ENCODE peak calls at places on chromosomes 13 and 19, in six cellular contexts. One of them, this sample, is unnamed.
A peak's percentile ranks its signal among the peaks of the same experiment; 100 is the strongest.

GRCh38 chr19:42086770-42087550 is 11.0 kb downstream of the ZNF574 start:
- DNase-seq in mesenchymal stem cell: no peak
- DNase-seq in IMR-90: no peak
- DNase-seq in trophoblast cell: no peak
- DNase-seq in neuronal stem cell: no peak
- DNase-seq in H1: no peak
- DNase-seq in this sample: no peak

GRCh38 chr13:94351292-94352000 is 128.0 kb downstream of the DCT start:
- DNase-seq in trophoblast cell: no peak
- DNase-seq in neuronal stem cell: no peak
- DNase-seq in IMR-90: peak; percentile 92
- DNase-seq in mesenchymal stem cell: peak; percentile 86
- DNase-seq in H1: no peak
- DNase-seq in this sample: no peak

GRCh38 chr19:47363758-47364529 is 14.8 kb downstream of the DHX34 start:
- DNase-seq in trophoblast cell: peak; percentile 15
- DNase-seq in H1: no peak
- DNase-seq in neuronal stem cell: no peak
- DNase-seq in mesenchymal stem cell: peak; percentile 45
- DNase-seq in IMR-90: peak; percentile 65
- DNase-seq in this sample: peak; percentile 61

GRCh38 chr19:58572026-58572817 is 913 bp downstream of the MZF1 start:
- DNase-seq in trophoblast cell: no peak
- DNase-seq in mesenchymal stem cell: no peak
- DNase-seq in neuronal stem cell: no peak
- DNase-seq in IMR-90: no peak
- DNase-seq in H1: no peak
- DNase-seq in this sample: no peak

GRCh38 chr19:17718467-17718987 is 753 bp upstream of the MAP1S start:
- DNase-seq in H1: no peak
- DNase-seq in mesenchymal stem cell: no peak
- DNase-seq in trophoblast cell: no peak
- DNase-seq in neuronal stem cell: no peak
- DNase-seq in IMR-90: no peak
- DNase-seq in this sample: no peak

GRCh38 chr13:91684746-91685145 is 286.3 kb downstream of the GPC5 start:
- DNase-seq in neuronal stem cell: no peak
- DNase-seq in H1: no peak
- DNase-seq in trophoblast cell: no peak
- DNase-seq in mesenchymal stem cell: no peak
- DNase-seq in IMR-90: no peak
- DNase-seq in this sample: no peak

GRCh38 chr19:17105548-17105947 is 30.0 kb downstream of the MYO9B start:
- DNase-seq in IMR-90: no peak
- DNase-seq in H1: no peak
- DNase-seq in trophoblast cell: no peak
- DNase-seq in neuronal stem cell: no peak
- DNase-seq in mesenchymal stem cell: no peak
- DNase-seq in this sample: no peak

GRCh38 chr19:2507109-2507508 is 31.2 kb downstream of the GADD45B start:
- DNase-seq in neuronal stem cell: no peak
- DNase-seq in mesenchymal stem cell: peak; percentile 90
- DNase-seq in H1: no peak
- DNase-seq in trophoblast cell: peak; percentile 47
- DNase-seq in IMR-90: peak; percentile 89
- DNase-seq in this sample: no peak

GRCh38 chr19:37334179-37335071 is 36.5 kb upstream of the ZNF527 start:
- DNase-seq in mesenchymal stem cell: peak; percentile 92
- DNase-seq in trophoblast cell: peak; percentile 88
- DNase-seq in neuronal stem cell: peak; percentile 87
- DNase-seq in H1: peak; percentile 88
- DNase-seq in IMR-90: peak; percentile 86
- DNase-seq in this sample: peak; percentile 98

GRCh38 chr19:19403373-19403901 is 2.0 kb upstream of the GATAD2A start:
- DNase-seq in IMR-90: peak; percentile 44
- DNase-seq in H1: no peak
- DNase-seq in trophoblast cell: no peak
- DNase-seq in neuronal stem cell: no peak
- DNase-seq in mesenchymal stem cell: peak; percentile 51
- DNase-seq in this sample: no peak

GRCh38 chr13:18628428-18628827 is 553.2 kb downstream of the TUBA3C start:
- DNase-seq in neuronal stem cell: no peak
- DNase-seq in trophoblast cell: peak; percentile 24
- DNase-seq in IMR-90: no peak
- DNase-seq in mesenchymal stem cell: no peak
- DNase-seq in H1: no peak
- DNase-seq in this sample: no peak

GRCh38 chr19:14434543-14435319 is 1.6 kb downstream of the PKN1 start:
- DNase-seq in IMR-90: peak; percentile 72
- DNase-seq in H1: no peak
- DNase-seq in trophoblast cell: peak; percentile 94
- DNase-seq in neuronal stem cell: no peak
- DNase-seq in mesenchymal stem cell: peak; percentile 87
- DNase-seq in this sample: no peak

GRCh38 chr19:48768989-48769713 is 13.8 kb downstream of the FGF21 start:
- DNase-seq in H1: no peak
- DNase-seq in neuronal stem cell: no peak
- DNase-seq in trophoblast cell: peak; percentile 78
- DNase-seq in mesenchymal stem cell: no peak
- DNase-seq in IMR-90: no peak
- DNase-seq in this sample: no peak

GRCh38 chr19:19171821-19172532 is 1.9 kb upstream of the MEF2B start:
- DNase-seq in neuronal stem cell: no peak
- DNase-seq in mesenchymal stem cell: peak; percentile 72
- DNase-seq in H1: no peak
- DNase-seq in IMR-90: peak; percentile 78
- DNase-seq in trophoblast cell: no peak
- DNase-seq in this sample: no peak

GRCh38 chr19:14113762-14114414 is 3.7 kb downstream of the PRKACA start:
- DNase-seq in neuronal stem cell: no peak
- DNase-seq in trophoblast cell: peak; percentile 40
- DNase-seq in mesenchymal stem cell: no peak
- DNase-seq in H1: no peak
- DNase-seq in IMR-90: no peak
- DNase-seq in this sample: peak; percentile 60

GRCh38 chr13:20350819-20351218 is 118.7 kb upstream of the GJB6 start:
- DNase-seq in H1: no peak
- DNase-seq in IMR-90: no peak
- DNase-seq in neuronal stem cell: no peak
- DNase-seq in trophoblast cell: peak; percentile 13
- DNase-seq in mesenchymal stem cell: no peak
- DNase-seq in this sample: no peak

GRCh38 chr13:28339419-28339818 is 155.5 kb downstream of the FLT1 start:
- DNase-seq in H1: no peak
- DNase-seq in IMR-90: peak; percentile 85
- DNase-seq in mesenchymal stem cell: peak; percentile 47
- DNase-seq in neuronal stem cell: no peak
- DNase-seq in trophoblast cell: no peak
- DNase-seq in this sample: no peak

GRCh38 chr13:60869225-60869624 is 472.2 kb downstream of the TDRD3 start:
- DNase-seq in trophoblast cell: no peak
- DNase-seq in H1: no peak
- DNase-seq in mesenchymal stem cell: no peak
- DNase-seq in IMR-90: no peak
- DNase-seq in neuronal stem cell: no peak
- DNase-seq in this sample: no peak

GRCh38 chr19:7415163-7415856 is 66.6 kb downstream of the ARHGEF18 start:
- DNase-seq in H1: no peak
- DNase-seq in trophoblast cell: no peak
- DNase-seq in neuronal stem cell: no peak
- DNase-seq in mesenchymal stem cell: peak; percentile 97
- DNase-seq in IMR-90: peak; percentile 86
- DNase-seq in this sample: no peak

GRCh38 chr13:79463604-79464003 is 17.4 kb upstream of the NDFIP2 start:
- DNase-seq in trophoblast cell: no peak
- DNase-seq in mesenchymal stem cell: no peak
- DNase-seq in IMR-90: no peak
- DNase-seq in neuronal stem cell: no peak
- DNase-seq in H1: no peak
- DNase-seq in this sample: no peak

GRCh38 chr13:44546164-44546563 is 30.0 kb downstream of the TSC22D1 start:
- DNase-seq in H1: no peak
- DNase-seq in IMR-90: no peak
- DNase-seq in trophoblast cell: no peak
- DNase-seq in neuronal stem cell: no peak
- DNase-seq in mesenchymal stem cell: no peak
- DNase-seq in this sample: no peak

DNA sequence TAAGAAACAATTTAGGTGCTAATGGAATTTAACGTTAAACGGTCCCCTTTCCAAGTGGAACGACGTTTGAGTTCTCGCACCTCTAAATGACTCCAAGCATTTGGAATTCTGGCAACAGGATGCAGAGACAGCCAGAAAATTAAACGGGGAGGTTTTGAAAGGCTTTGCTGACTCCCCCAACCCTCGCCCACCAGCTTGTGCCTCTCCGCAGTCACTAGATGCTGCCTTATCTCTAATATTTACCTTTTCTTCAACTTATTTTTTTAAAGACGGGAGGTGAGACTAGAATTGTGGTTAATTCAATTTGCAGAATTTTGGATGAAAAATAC is 2.5 kb downstream of the ZIC2 start:
- DNase-seq in trophoblast cell: no peak
- DNase-seq in H1: no peak
- DNase-seq in IMR-90: no peak
- DNase-seq in mesenchymal stem cell: no peak
- DNase-seq in neuronal stem cell: no peak
- DNase-seq in this sample: no peak
- H3K4me3 ChIP-seq in trophoblast cell: no peak overlapping the region
- H3K4me3 ChIP-seq in H1: peak overlapping the region; percentile 95
- H3K4me3 ChIP-seq in IMR-90: no peak overlapping the region
- H3K4me3 ChIP-seq in mesenchymal stem cell: peak overlapping the region; percentile 96
- H3K4me3 ChIP-seq in neuronal stem cell: peak overlapping the region; percentile 99
- H3K4me3 ChIP-seq in this sample: peak overlapping the region; percentile 100

GRCh38 chr13:62205273-62205672 is 789.6 kb upstream of the PCDH20 start:
- DNase-seq in neuronal stem cell: no peak
- DNase-seq in IMR-90: no peak
- DNase-seq in H1: no peak
- DNase-seq in mesenchymal stem cell: no peak
- DNase-seq in trophoblast cell: no peak
- DNase-seq in this sample: no peak
- H2BK120ac ChIP-seq in neuronal stem cell: no peak overlapping the region
- H2BK120ac ChIP-seq in IMR-90: no peak overlapping the region
- H2BK120ac ChIP-seq in H1: no peak overlapping the region
- H2BK120ac ChIP-seq in mesenchymal stem cell: no peak overlapping the region
- H2BK120ac ChIP-seq in trophoblast cell: no peak overlapping the region
- H2BK120ac ChIP-seq in this sample: no peak overlapping the region

GRCh38 chr19:39400997-39401548 is 5.6 kb upstream of the ZFP36 start:
- DNase-seq in trophoblast cell: no peak
- DNase-seq in neuronal stem cell: no peak
- DNase-seq in IMR-90: no peak
- DNase-seq in mesenchymal stem cell: no peak
- DNase-seq in H1: no peak
- DNase-seq in this sample: no peak

GRCh38 chr19:39399684-39400465 is 6.8 kb upstream of the ZFP36 start:
- DNase-seq in H1: no peak
- DNase-seq in mesenchymal stem cell: no peak
- DNase-seq in neuronal stem cell: no peak
- DNase-seq in trophoblast cell: peak; percentile 47
- DNase-seq in IMR-90: no peak
- DNase-seq in this sample: no peak

GRCh38 chr19:39402417-39403297 is 4.0 kb upstream of the ZFP36 start:
- DNase-seq in H1: no peak
- DNase-seq in trophoblast cell: peak; percentile 88
- DNase-seq in neuronal stem cell: peak; percentile 83
- DNase-seq in IMR-90: peak; percentile 93
- DNase-seq in mesenchymal stem cell: peak; percentile 96
- DNase-seq in this sample: peak; percentile 95

GRCh38 chr19:39403331-39404312 is 3.0 kb upstream of the ZFP36 start:
- DNase-seq in mesenchymal stem cell: peak; percentile 100
- DNase-seq in neuronal stem cell: peak; percentile 89
- DNase-seq in H1: peak; percentile 78
- DNase-seq in IMR-90: peak; percentile 99
- DNase-seq in trophoblast cell: peak; percentile 62
- DNase-seq in this sample: peak; percentile 96

DNA sequence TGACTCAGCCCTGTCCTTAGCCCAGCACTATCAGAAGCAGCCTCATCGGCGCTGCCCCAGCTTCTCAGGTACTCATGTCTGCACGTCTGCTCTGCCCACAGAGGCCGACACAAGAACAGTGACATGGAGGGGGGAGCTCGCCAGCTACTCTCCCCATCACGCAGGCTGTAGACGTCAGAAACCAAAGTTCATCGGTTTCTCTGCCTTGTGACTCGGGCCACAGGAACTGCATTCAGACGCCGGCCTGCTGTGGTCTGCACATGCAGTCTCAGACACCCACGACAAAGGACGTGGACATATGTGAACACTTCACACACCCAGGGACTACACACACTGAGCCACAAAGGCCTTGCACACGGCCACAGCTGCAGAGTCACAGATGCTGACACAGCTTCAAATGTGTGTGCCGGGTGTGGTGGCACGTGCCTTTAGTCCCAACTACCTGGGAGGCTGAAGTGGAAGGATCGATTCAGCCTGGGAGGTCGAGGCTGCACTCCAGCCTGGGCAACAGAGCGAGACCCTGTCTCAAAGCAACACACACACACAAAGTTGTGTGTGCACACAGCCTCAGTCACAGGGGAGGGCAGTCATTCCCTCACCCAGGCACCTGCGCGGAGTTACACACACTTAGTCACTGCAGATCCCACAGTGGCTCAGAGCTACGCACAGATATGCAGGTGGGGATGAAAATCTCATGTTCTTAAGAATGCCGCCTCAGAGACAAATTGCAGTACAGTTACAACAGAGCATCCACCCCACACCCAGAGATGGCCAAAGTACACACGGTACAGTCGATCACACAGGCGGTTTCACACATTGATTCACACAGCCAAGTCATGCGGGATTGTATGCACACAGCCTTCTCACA is 4.9 kb upstream of the ZFP36 start:
- DNase-seq in neuronal stem cell: no peak
- DNase-seq in H1: no peak
- DNase-seq in IMR-90: peak; percentile 89
- DNase-seq in trophoblast cell: peak; percentile 85
- DNase-seq in mesenchymal stem cell: peak; percentile 94
- DNase-seq in this sample: peak; percentile 70
- H3K23ac ChIP-seq in neuronal stem cell: peak overlapping the region; percentile 62
- H3K23ac ChIP-seq in H1: no peak overlapping the region
- H3K23ac ChIP-seq in IMR-90: peak overlapping the region; percentile 94
- H3K23ac ChIP-seq in trophoblast cell: no peak overlapping the region
- H3K23ac ChIP-seq in mesenchymal stem cell: peak overlapping the region; percentile 63
- H3K23ac ChIP-seq in this sample: peak overlapping the region; percentile 18

GRCh38 chr13:71869274-71869673 is 2.3 kb upstream of the DACH1 start:
- DNase-seq in trophoblast cell: no peak
- DNase-seq in mesenchymal stem cell: no peak
- DNase-seq in neuronal stem cell: no peak
- DNase-seq in IMR-90: no peak
- DNase-seq in H1: no peak
- DNase-seq in this sample: no peak

GRCh38 chr13:71871180-71871754 is 4.3 kb upstream of the DACH1 start:
- DNase-seq in H1: no peak
- DNase-seq in neuronal stem cell: no peak
- DNase-seq in trophoblast cell: no peak
- DNase-seq in IMR-90: no peak
- DNase-seq in mesenchymal stem cell: no peak
- DNase-seq in this sample: no peak

GRCh38 chr13:71871844-71872243 is 4.8 kb upstream of the DACH1 start:
- DNase-seq in mesenchymal stem cell: no peak
- DNase-seq in neuronal stem cell: no peak
- DNase-seq in trophoblast cell: no peak
- DNase-seq in H1: no peak
- DNase-seq in IMR-90: no peak
- DNase-seq in this sample: no peak

GRCh38 chr13:71867101-71867814 is at the start of gene DACH1:
- DNase-seq in trophoblast cell: peak; percentile 25
- DNase-seq in neuronal stem cell: peak; percentile 75
- DNase-seq in H1: no peak
- DNase-seq in mesenchymal stem cell: peak; percentile 98
- DNase-seq in IMR-90: peak; percentile 20
- DNase-seq in this sample: peak; percentile 85

GRCh38 chr13:71870036-71870435 is 3.0 kb upstream of the DACH1 start:
- DNase-seq in neuronal stem cell: no peak
- DNase-seq in H1: no peak
- DNase-seq in IMR-90: no peak
- DNase-seq in mesenchymal stem cell: no peak
- DNase-seq in trophoblast cell: no peak
- DNase-seq in this sample: peak; percentile 12
- H3K4me3 ChIP-seq in neuronal stem cell: no peak overlapping the region
- H3K4me3 ChIP-seq in H1: peak overlapping the region; percentile 5
- H3K4me3 ChIP-seq in IMR-90: no peak overlapping the region
- H3K4me3 ChIP-seq in mesenchymal stem cell: no peak overlapping the region
- H3K4me3 ChIP-seq in trophoblast cell: no peak overlapping the region
- H3K4me3 ChIP-seq in this sample: no peak overlapping the region

This sample was measured in mesendoderm.